ENCODE peak calls at places on chromosomes 4 and X, in eight cellular contexts. R is fibroblast of the conjunctiva; N is WERI-Rb-1; B is activated CD4-positive, CD25-positive, alpha-beta regulatory T cell; M is activated B cell treated with CpG ODN at 0.5 μM for 24 hours; W is right lobe of liver; L is AG10803; V is progenitor cell of endocrine pancreas. H is an unnamed sample.

GRCh38 chrX:8848921-8849320 is 47.7 kb upstream of the FAM9A start:
- DNase-seq in V (no peak), L (peak; percentile 32), B (no peak), R (no peak), W (no peak), N (no peak), M (no peak), H (no peak)

GRCh38 chrX:71081348-71082148 is 13.4 kb upstream of the SNX12 start:
- DNase-seq in R (peak; percentile 5), W (no peak), L (peak; percentile 8), M (no peak), V (no peak), N (no peak), B (no peak), H (no peak)

GRCh38 chr4:82555279-82555678 is 6.5 kb downstream of the TMEM150C start:
- DNase-seq in B (no peak), R (no peak), M (no peak), N (no peak), V (no peak), L (no peak), W (no peak), H (no peak)

GRCh38 chr4:184028571-184028996 is 123.5 kb downstream of the STOX2 start:
- DNase-seq in W (no peak), R (no peak), B (no peak), N (no peak), L (no peak), V (no peak), M (no peak), H (no peak)

GRCh38 chr4:123750044-123750443 is 353.4 kb downstream of the SPRY1 start:
- DNase-seq in B (no peak), N (peak; percentile 87), R (no peak), V (no peak), M (no peak), W (no peak), L (no peak), H (no peak)

GRCh38 chr4:65066106-65066505 is 604.2 kb downstream of the EPHA5 start:
- DNase-seq in N (no peak), B (no peak), V (no peak), R (no peak), M (no peak), L (no peak), W (no peak), H (no peak)

GRCh38 chr4:3786196-3786869 is 20.1 kb downstream of the ADRA2C start:
- DNase-seq in W (peak; percentile 90), R (no peak), V (no peak), M (no peak), L (no peak), N (no peak), B (no peak), H (no peak)

GRCh38 chrX:13733506-13733905 is 914 bp downstream of the TRAPPC2 start:
- DNase-seq in M (no peak), V (no peak), N (no peak), L (peak; percentile 23), R (no peak), W (no peak), B (no peak), H (no peak)

GRCh38 chrX:79080131-79080530 is 64.4 kb upstream of the GPR174 start:
- DNase-seq in R (no peak), V (no peak), N (no peak), W (no peak), B (no peak), M (no peak), L (peak; percentile 0), H (peak; percentile 5)

GRCh38 chrX:134604701-134605271 is 53.5 kb downstream of the PLAC1 start:
- DNase-seq in W (no peak), L (peak; percentile 47), B (no peak), R (peak; percentile 54), V (no peak), M (no peak), N (peak; percentile 62), H (no peak)

GRCh38 chr4:41363384-41363981 is 106.8 kb downstream of the UCHL1 start:
- DNase-seq in L (peak; percentile 75), M (no peak), R (peak; percentile 22), N (no peak), B (no peak), W (no peak), V (no peak), H (no peak)

GRCh38 chr4:189069782-189070181 is 870.9 kb upstream of the FRG1 start:
- DNase-seq in W (no peak), N (no peak), R (no peak), L (no peak), V (no peak), M (no peak), B (no peak), H (no peak)

GRCh38 chrX:65491620-65492019 is 43.0 kb downstream of the LAS1L start:
- DNase-seq in M (no peak), B (no peak), L (no peak), N (no peak), V (no peak), R (no peak), W (no peak), H (no peak)

GRCh38 chr4:83490876-83491450 is 6.1 kb upstream of the ABRAXAS1 start:
- DNase-seq in W (no peak), R (peak; percentile 5), M (no peak), N (no peak), V (no peak), B (no peak), L (peak; percentile 26), H (peak; percentile 15)

GRCh38 chr4:170109586-170110289 is 20.0 kb upstream of the AADAT start:
- DNase-seq in M (no peak), B (no peak), L (peak; percentile 80), R (peak; percentile 50), W (no peak), V (no peak), N (no peak), H (no peak)

GRCh38 chr4:27149541-27150212 is 289.0 kb downstream of the STIM2 start:
- DNase-seq in V (no peak), N (no peak), R (no peak), M (no peak), W (no peak), B (no peak), L (peak; percentile 5), H (no peak)

GRCh38 chr4:76758290-76758882 is 139.6 kb downstream of the SOWAHB start:
- DNase-seq in V (no peak), M (no peak), W (no peak), B (no peak), N (no peak), L (peak; percentile 84), R (peak; percentile 67), H (peak; percentile 42)